ENCODE peak calls at places on chromosomes 16 and 17, in seven cellular contexts. X, A, K, P, T, L and O are unnamed samples.

GRCh38 chr16:59865071-59865671 is 1131.1 kb upstream of the GOT2 start:
- DNase-seq in P (no peak), A (no peak), X (no peak), L (no peak), K (no peak), T (no peak), O (no peak)

GRCh38 chr16:56874800-56875199 is 9.8 kb downstream of the SLC12A3 start:
- DNase-seq in K (no peak), L (no peak), T (no peak), P (no peak), X (no peak), A (peak), O (no peak)

GRCh38 chr16:81567987-81568748 is 123.6 kb downstream of the CMIP start:
- DNase-seq in L (no peak), P (no peak), K (no peak), X (peak), A (no peak), T (no peak), O (no peak)

GRCh38 chr17:7136266-7136877 is 21.8 kb upstream of the ASGR2 start:
- DNase-seq in A (peak), L (peak), P (no peak), K (peak), X (peak), T (peak), O (no peak)

GRCh38 chr17:2309338-2310143 is 5.8 kb downstream of the SRR start:
- DNase-seq in X (no peak), P (no peak), T (no peak), A (no peak), L (no peak), K (no peak), O (no peak)

GRCh38 chr17:67546578-67547527 is 169.8 kb downstream of the PITPNC1 start:
- DNase-seq in K (no peak), A (no peak), L (no peak), X (no peak), P (peak), T (no peak), O (peak)

GRCh38 chr17:32943206-32943605 is 15.3 kb downstream of the TMEM98 start:
- DNase-seq in L (no peak), P (no peak), A (no peak), T (no peak), K (no peak), X (no peak), O (no peak)

GRCh38 chr16:83953796-83954576 is 946 bp downstream of the OSGIN1 start:
- DNase-seq in L (peak), X (peak), K (no peak), T (no peak), P (no peak), A (no peak), O (peak)

GRCh38 chr17:66006654-66007053 is 185.3 kb downstream of the CEP112 start:
- DNase-seq in X (no peak), K (no peak), P (no peak), T (no peak), L (no peak), A (no peak), O (no peak)

GRCh38 chr17:16425202-16425601 is 9.8 kb downstream of the TRPV2 start:
- DNase-seq in A (no peak), K (no peak), P (no peak), X (no peak), T (no peak), L (no peak), O (no peak)

GRCh38 chr17:57861737-57862409 is 12.0 kb upstream of the MRPS23 start:
- DNase-seq in L (no peak), P (no peak), A (peak), K (no peak), X (peak), T (peak), O (no peak)

GRCh38 chr16:3950343-3951193 is 70.1 kb upstream of the CREBBP start:
- DNase-seq in K (no peak), A (no peak), X (no peak), T (no peak), P (no peak), L (no peak), O (no peak)

GRCh38 chr17:8341456-8341855 is 1.8 kb downstream of the ODF4 start:
- DNase-seq in X (no peak), L (no peak), P (no peak), T (no peak), A (no peak), K (no peak), O (no peak)

GRCh38 chr16:86398622-86399021 is 111.7 kb upstream of the FOXF1 start:
- DNase-seq in L (no peak), X (no peak), K (no peak), T (no peak), P (no peak), A (no peak), O (no peak)

GRCh38 chr16:56480776-56481467 is 29.6 kb downstream of the OGFOD1 start:
- DNase-seq in A (no peak), X (no peak), L (no peak), K (no peak), T (no peak), P (no peak), O (no peak)

GRCh38 chr16:77364770-77365169 is 70.1 kb downstream of the ADAMTS18 start:
- DNase-seq in A (no peak), L (no peak), K (no peak), P (no peak), T (no peak), X (no peak), O (no peak)

GRCh38 chr16:77353587-77354263 is 81.1 kb downstream of the ADAMTS18 start:
- DNase-seq in P (no peak), L (no peak), T (no peak), X (no peak), A (no peak), K (no peak), O (no peak)

GRCh38 chr16:77359065-77359502 is 75.8 kb downstream of the ADAMTS18 start:
- DNase-seq in T (no peak), P (no peak), A (no peak), L (no peak), X (peak), K (no peak), O (no peak)
- TF ChIP-seq POLR2AphosphoS5 in T (no peak), P (no peak), A (no peak), L (no peak), X (no peak), K (no peak), O (no peak)

GRCh38 chr17:75082683-75083082 is 5.1 kb upstream of the SLC16A5 start:
- DNase-seq in K (no peak), X (no peak), P (no peak), A (no peak), L (no peak), T (no peak), O (no peak)
- TF ChIP-seq TAF1 in K (no peak), X (no peak), P (no peak), A (no peak), L (no peak), T (no peak), O (no peak)

GRCh38 chr17:44608732-44609435 is 47.4 kb upstream of the MEIOC start:
- DNase-seq in P (no peak), A (peak), T (no peak), L (no peak), K (no peak), X (peak), O (no peak)

GRCh38 chr17:44610871-44611270 is 45.4 kb upstream of the MEIOC start:
- DNase-seq in K (no peak), T (no peak), A (no peak), L (no peak), P (no peak), X (no peak), O (no peak)

GRCh38 chr17:44610331-44610730 is 45.9 kb upstream of the MEIOC start:
- DNase-seq in K (no peak), T (no peak), A (no peak), P (no peak), L (no peak), X (no peak), O (no peak)

GRCh38 chr17:44606658-44607057 is 49.4 kb downstream of the FZD2 start:
- DNase-seq in T (no peak), X (no peak), L (no peak), P (no peak), A (no peak), K (no peak), O (no peak)

GRCh38 chr17:44607836-44608690 is 48.2 kb upstream of the MEIOC start:
- DNase-seq in P (no peak), X (peak), L (no peak), A (peak), T (no peak), K (no peak), O (no peak)
- TF ChIP-seq POLR2AphosphoS5 in P (no peak), X (no peak), L (no peak), A (peak), T (no peak), K (no peak), O (no peak)

GRCh38 chr17:42472709-42473521 is 14.2 kb downstream of the ATP6V0A1 start:
- DNase-seq in A (no peak), K (no peak), P (no peak), L (peak), X (no peak), T (no peak), O (no peak)
- TF ChIP-seq TAF1 in A (no peak), K (no peak), P (no peak), L (no peak), X (no peak), T (no peak), O (no peak)

GRCh38 chr16:66977341-66978113 is 10.9 kb upstream of the CES4A start:
- DNase-seq in P (peak), A (peak), L (peak), K (peak), X (peak), T (peak), O (peak)
- TF ChIP-seq POLR2AphosphoS5 in P (no peak), A (no peak), L (no peak), K (no peak), X (no peak), T (no peak), O (no peak)

GRCh38 chr16:2280981-2281542 is 13.1 kb upstream of the RNPS1 start:
- DNase-seq in P (no peak), K (no peak), T (no peak), X (no peak), A (no peak), L (no peak), O (no peak)

GRCh38 chr16:2278272-2278608 is 10.3 kb upstream of the RNPS1 start:
- DNase-seq in L (no peak), A (no peak), X (peak), K (no peak), P (no peak), T (no peak), O (no peak)

GRCh38 chr16:2282262-2282661 is 14.3 kb upstream of the RNPS1 start:
- DNase-seq in T (no peak), A (no peak), P (no peak), X (no peak), L (no peak), K (no peak), O (no peak)

GRCh38 chr16:2278956-2279800 is 11.3 kb upstream of the RNPS1 start:
- DNase-seq in P (no peak), L (no peak), X (no peak), T (no peak), K (no peak), A (no peak), O (no peak)

DNA sequence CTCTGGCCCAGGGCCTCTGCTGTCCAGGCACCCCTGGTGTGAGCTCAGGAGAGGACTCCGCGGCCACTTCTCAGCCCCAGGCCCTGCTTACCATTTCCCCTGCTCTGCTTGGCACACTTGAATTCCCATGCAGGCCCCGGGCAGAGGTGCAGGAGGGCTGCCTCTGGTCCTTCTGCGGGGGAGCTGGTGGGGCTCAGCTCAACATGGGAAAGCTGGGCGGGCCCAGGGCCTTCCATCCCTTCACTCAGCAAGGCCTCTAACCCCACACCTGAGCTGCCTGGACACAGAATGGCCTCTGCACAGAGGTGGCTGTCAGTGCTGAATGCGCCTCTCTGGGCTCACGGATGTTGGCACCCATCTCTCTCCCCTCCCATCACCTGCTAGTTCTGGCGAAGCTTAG is 12.5 kb upstream of the RNPS1 start:
- DNase-seq in P (no peak), T (no peak), L (no peak), K (no peak), A (no peak), X (no peak), O (no peak)
- TF ChIP-seq TAF1 in P (no peak), T (no peak), L (no peak), K (no peak), A (no peak), X (no peak), O (no peak)

GRCh38 chr17:50685334-50685665 is 22.4 kb downstream of the ANKRD40 start:
- DNase-seq in A (no peak), L (no peak), P (no peak), T (no peak), X (no peak), K (no peak), O (no peak)

GRCh38 chr17:50688168-50688719 is 19.5 kb downstream of the ANKRD40 start:
- DNase-seq in X (no peak), K (no peak), L (no peak), A (no peak), T (no peak), P (no peak), O (no peak)

GRCh38 chr17:50687200-50688066 is 20.3 kb downstream of the ANKRD40 start:
- DNase-seq in L (no peak), T (no peak), X (peak), A (peak), P (no peak), K (no peak), O (no peak)

GRCh38 chr17:50685691-50686493 is 21.8 kb downstream of the ANKRD40 start:
- DNase-seq in K (no peak), T (no peak), L (no peak), A (no peak), X (no peak), P (no peak), O (no peak)

DNA sequence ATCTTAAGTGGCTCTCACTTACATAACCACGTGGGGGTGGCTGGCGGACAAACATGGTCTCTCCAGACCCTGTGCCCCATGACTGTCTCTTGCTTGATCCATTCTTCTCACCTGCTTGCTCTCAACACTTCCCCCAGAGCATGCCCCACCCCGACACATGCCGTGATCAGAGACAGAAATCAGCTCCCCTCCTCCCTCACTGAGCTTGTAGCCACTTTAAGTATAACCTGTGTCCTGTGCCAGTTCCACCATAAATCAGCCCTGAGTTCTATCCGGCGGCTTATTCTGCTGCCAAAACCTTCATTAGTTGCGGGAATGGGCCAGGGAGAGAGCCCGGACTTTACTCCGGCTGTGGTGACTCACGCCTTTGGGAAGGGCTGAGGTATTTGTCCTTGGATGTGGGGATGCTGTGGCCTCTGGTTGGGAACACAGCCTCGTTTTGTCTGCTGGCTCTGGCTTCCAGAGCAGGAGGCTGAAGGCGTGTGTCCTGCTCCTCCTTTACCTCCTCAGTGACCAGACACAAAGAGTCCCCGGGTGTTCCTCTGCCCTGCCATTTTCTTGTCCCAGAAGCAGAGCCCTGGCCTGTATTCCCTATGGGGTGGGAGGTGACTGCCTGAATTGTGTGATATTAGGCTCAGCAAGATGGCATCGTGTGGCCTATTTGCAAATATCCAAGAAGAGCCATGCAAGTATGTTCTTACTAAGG is 21.1 kb downstream of the ANKRD40 start:
- DNase-seq in L (no peak), T (no peak), P (no peak), A (no peak), X (peak), K (no peak), O (no peak)
- TF ChIP-seq POLR2AphosphoS5 in L (no peak), T (no peak), P (no peak), A (peak), X (peak), K (no peak), O (no peak)